ENCODE peak calls at places on chromosome 16, in four cellular contexts. X, S, A and F are unnamed samples.

GRCh38 chr16:47143329-47143676 is 442 bp downstream of the NETO2 start:
- DNase-seq in X (peak), S (peak), A (peak), F (peak)

GRCh38 chr16:6335072-6335471 is 997.6 kb upstream of the RBFOX1 start:
- DNase-seq in X (no peak), S (no peak), A (no peak), F (peak)

GRCh38 chr16:48432136-48432535 is 46.9 kb upstream of the SIAH1 start:
- DNase-seq in X (no peak), S (peak), A (no peak), F (no peak)

GRCh38 chr16:9709221-9709620 is 473.0 kb downstream of the GRIN2A start:
- DNase-seq in X (no peak), S (no peak), A (no peak), F (no peak)

GRCh38 chr16:53103811-53104210 is 49.0 kb downstream of the CHD9 start:
- DNase-seq in X (no peak), S (no peak), A (no peak), F (no peak)

GRCh38 chr16:5001986-5002385 is 31.7 kb downstream of the NAGPA start:
- DNase-seq in X (no peak), S (no peak), A (no peak), F (no peak)

GRCh38 chr16:56869513-56870270 is 4.7 kb downstream of the SLC12A3 start:
- DNase-seq in X (no peak), S (peak), A (no peak), F (peak)

GRCh38 chr16:66515543-66516171 is 34.3 kb downstream of the TK2 start:
- DNase-seq in X (peak), S (no peak), A (peak), F (peak)

GRCh38 chr16:50553731-50554360 is 5.7 kb downstream of the NKD1 start:
- DNase-seq in X (no peak), S (no peak), A (no peak), F (no peak)

GRCh38 chr16:74862743-74863244 is 88.2 kb upstream of the FA2H start:
- DNase-seq in X (no peak), S (no peak), A (no peak), F (peak)

GRCh38 chr16:57092786-57093301 is 461 bp downstream of the CPNE2 start:
- DNase-seq in X (peak), S (peak), A (no peak), F (no peak)

GRCh38 chr16:83393196-83393981 is 414.4 kb upstream of the HSBP1 start:
- DNase-seq in X (no peak), S (no peak), A (peak), F (peak)

GRCh38 chr16:59478806-59479205 is 744.7 kb upstream of the GOT2 start:
- DNase-seq in X (no peak), S (no peak), A (no peak), F (peak)

GRCh38 chr16:2015117-2015946 is 4.3 kb upstream of the NPW start:
- DNase-seq in X (no peak), S (peak), A (no peak), F (no peak)

GRCh38 chr16:57042157-57043111 is 49.9 kb upstream of the CPNE2 start:
- DNase-seq in X (no peak), S (peak), A (no peak), F (no peak)

GRCh38 chr16:75230471-75231110 is 11.8 kb downstream of the CTRB1 start:
- DNase-seq in X (peak), S (no peak), A (no peak), F (no peak)

GRCh38 chr16:12728471-12728870 is 75.2 kb downstream of the CPPED1 start:
- DNase-seq in X (no peak), S (no peak), A (no peak), F (no peak)

GRCh38 chr16:87435399-87436224 is 43.5 kb downstream of the MAP1LC3B start:
- DNase-seq in X (no peak), S (no peak), A (peak), F (peak)

GRCh38 chr16:78693496-78693895 is 594.0 kb downstream of the WWOX start:
- DNase-seq in X (no peak), S (no peak), A (no peak), F (no peak)

GRCh38 chr16:88524274-88524972 is 45.8 kb upstream of the ZC3H18 start:
- DNase-seq in X (no peak), S (no peak), A (no peak), F (no peak)

GRCh38 chr16:85220125-85220839 is 108.0 kb upstream of the CIBAR2 start:
- DNase-seq in X (peak), S (peak), A (no peak), F (peak)
- H3K4me3 ChIP-seq in X (no peak), S (peak), A (peak), F (peak)

GRCh38 chr16:67562918-67563707 is 787 bp downstream of the CTCF start:
- DNase-seq in X (peak), S (peak), A (no peak), F (peak)
- TF ChIP-seq CTCF in X (no peak), S (no peak), A (peak), F (no peak)

DNA sequence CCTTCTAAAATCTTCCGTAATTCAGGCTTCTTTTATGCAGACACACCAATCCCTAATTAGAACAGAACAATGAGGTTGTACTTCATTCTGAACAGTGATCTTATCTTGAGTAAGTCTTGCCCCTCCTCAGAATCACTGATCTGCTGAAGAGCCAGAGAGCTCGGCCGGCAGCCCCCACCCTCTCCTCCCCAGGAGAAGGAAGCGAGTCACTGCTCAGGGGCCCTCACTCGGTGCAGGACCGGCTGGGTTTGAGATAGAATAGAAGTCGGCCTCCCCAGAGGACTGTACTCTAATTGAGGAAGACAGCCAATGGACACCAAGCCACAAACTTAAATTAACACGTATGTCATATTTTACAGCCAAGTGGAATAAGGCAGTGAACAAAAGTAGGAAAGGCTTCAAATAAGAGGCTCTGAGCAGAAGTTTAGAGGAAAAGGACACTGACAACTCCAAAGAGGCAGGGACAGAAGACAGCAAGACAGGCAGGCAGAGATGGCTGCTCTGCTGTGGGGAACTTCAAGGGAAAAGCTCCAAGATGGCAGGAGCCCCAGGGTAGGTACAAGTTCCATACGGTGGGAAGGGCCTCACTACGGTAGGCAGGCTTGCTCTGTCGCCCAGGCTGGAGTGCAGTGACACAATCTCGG is 18.6 kb downstream of the CREBBP start:
- DNase-seq in X (no peak), S (no peak), A (no peak), F (no peak)
- H3K4me3 ChIP-seq in X (no peak), S (no peak), A (no peak), F (no peak)

DNA sequence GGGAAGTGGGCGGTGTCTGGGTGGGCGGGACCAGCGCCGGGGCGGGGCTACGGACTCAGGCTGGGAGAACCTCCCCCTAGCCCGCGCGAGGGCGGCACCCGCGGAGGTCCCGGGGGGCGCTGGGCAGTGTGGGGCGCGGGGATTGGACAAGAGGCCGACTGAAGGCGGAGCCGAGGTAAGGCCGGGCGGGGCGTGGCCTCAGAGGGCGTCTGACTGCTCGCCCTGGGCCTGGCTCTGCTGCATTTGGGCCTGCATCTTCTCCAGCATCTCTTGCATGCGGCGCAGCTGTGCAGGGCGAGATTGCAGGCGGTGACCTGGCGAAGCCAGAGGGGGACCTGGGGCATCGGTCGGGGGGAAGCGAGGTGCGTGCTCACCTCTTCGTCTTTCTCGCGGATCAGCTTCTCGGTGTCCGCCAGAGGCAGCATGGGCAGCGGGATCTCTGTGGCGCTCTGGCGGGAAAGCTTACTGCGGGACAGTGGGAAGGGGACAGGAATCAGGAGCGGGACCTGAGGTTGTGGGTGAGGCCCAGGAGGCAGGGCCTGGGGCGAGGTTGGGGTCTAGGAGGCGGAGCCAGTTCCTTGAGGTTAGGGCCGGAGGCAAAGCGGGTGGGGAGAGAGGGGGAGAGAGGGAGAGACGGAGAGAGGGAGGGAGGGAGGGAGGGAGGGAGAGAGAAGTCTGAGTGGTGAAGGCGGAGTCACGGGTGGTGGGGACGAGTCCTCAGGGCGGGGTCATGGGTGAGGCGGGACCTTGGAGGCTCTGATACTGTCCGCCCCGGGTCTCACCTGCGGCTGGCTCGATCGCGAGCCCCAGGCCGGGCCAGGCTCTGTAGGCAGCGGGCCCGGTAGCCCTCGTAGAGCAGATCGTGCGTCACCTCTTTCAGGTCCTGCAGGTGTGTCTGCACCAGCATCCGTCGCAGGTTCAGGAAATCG is 3.9 kb downstream of the SEPTIN1 start:
- DNase-seq in X (peak), S (peak), A (peak), F (peak)
- TF ChIP-seq CTCF in X (no peak), S (peak), A (no peak), F (peak)

GRCh38 chr16:64317601-64318000 is 804.3 kb downstream of the CDH11 start:
- DNase-seq in X (no peak), S (no peak), A (no peak), F (no peak)

GRCh38 chr16:64311241-64311640 is 810.6 kb downstream of the CDH11 start:
- DNase-seq in X (no peak), S (no peak), A (no peak), F (peak)

GRCh38 chr16:64309398-64310110 is 812.3 kb downstream of the CDH11 start:
- DNase-seq in X (no peak), S (no peak), A (no peak), F (no peak)

GRCh38 chr16:64312292-64312691 is 809.6 kb downstream of the CDH11 start:
- DNase-seq in X (no peak), S (no peak), A (no peak), F (no peak)

GRCh38 chr16:64313726-64314125 is 808.1 kb downstream of the CDH11 start:
- DNase-seq in X (no peak), S (no peak), A (no peak), F (no peak)
- H3K4me3 ChIP-seq in X (no peak), S (no peak), A (no peak), F (no peak)

GRCh38 chr16:84950906-84951305 is 60.4 kb downstream of the ZDHHC7 start:
- DNase-seq in X (no peak), S (no peak), A (no peak), F (no peak)
- TF ChIP-seq CTCF in X (no peak), S (no peak), A (no peak), F (no peak)

GRCh38 chr16:85329999-85330693 is 217.9 kb upstream of the CIBAR2 start:
- DNase-seq in X (no peak), S (no peak), A (no peak), F (no peak)

GRCh38 chr16:85327731-85328664 is 215.7 kb upstream of the CIBAR2 start:
- DNase-seq in X (no peak), S (no peak), A (no peak), F (peak)

GRCh38 chr16:85330694-85331188 is 218.5 kb upstream of the CIBAR2 start:
- DNase-seq in X (no peak), S (no peak), A (peak), F (peak)

GRCh38 chr16:85328665-85329058 is 216.4 kb upstream of the CIBAR2 start:
- DNase-seq in X (no peak), S (no peak), A (no peak), F (no peak)

DNA sequence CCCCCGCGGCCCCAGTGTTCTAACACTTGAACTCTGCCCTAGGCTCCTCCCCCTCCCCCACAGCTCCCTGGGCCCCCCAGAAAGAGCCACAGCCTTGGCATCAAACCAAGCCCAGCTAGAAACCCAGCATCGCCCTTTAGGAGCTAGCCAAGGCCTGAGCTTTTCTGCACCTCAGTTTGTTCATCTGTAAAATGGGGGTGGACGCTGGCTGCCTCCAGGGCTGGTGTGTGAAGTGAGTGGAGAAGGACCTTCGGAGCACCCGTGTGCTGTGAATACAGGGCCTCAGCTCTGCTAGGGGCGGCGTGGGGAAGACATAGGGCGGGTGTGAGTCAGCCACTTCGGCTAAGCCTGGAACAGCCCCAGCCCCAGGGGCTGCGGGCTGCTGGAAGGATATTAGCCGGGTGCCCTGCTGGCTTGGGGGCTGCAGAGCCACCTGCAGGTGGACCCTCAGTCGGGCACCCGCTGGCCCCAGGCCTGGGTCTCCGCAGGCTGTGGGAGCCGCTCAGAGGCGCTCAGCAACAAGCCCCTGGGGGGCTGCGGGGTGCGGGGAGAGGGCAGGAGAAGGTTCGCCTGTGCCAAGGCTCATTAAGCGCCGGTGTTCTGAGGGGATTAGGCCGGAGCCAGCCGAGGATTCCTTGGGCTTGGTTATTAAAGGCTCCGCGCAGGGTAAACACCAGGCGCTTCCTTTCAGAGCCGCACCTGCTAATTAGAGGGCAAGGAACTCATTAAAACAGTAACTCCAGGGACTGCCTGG is 217.0 kb upstream of the CIBAR2 start:
- DNase-seq in X (no peak), S (peak), A (no peak), F (no peak)
- H3K4me3 ChIP-seq in X (no peak), S (no peak), A (no peak), F (no peak)